ENCODE peak calls at places on chromosomes 5 and 9, in five cellular contexts. U is lower lobe of right lung; X is kidney epithelial cell; C is stimulated activated CD8-positive, alpha-beta memory T cell treated with anti-CD3 and anti-CD28 coated beads, Interleukin-2, amount 100 ng/mL, for 1 hour; S is SW480. J is an unnamed sample.

GRCh38 chr9:135086597-135087488 is 625 bp upstream of the OLFM1 start:
- DNase-seq in U (no peak), X (no peak), C (no peak), S (no peak), J (no peak)

GRCh38 chr9:77464591-77465125 is 183.5 kb downstream of the GNA14 start:
- DNase-seq in U (no peak), X (no peak), C (no peak), S (no peak), J (no peak)

GRCh38 chr9:14770592-14770991 is 48.1 kb upstream of the CER1 start:
- DNase-seq in U (no peak), X (no peak), C (no peak), S (no peak), J (no peak)

GRCh38 chr5:59485104-59485503 is 408.4 kb downstream of the PDE4D start:
- DNase-seq in U (no peak), X (no peak), C (no peak), S (no peak), J (no peak)

GRCh38 chr5:117473075-117473595 is 898.5 kb upstream of the SEMA6A start:
- DNase-seq in U (no peak), X (no peak), C (no peak), S (no peak), J (no peak)

GRCh38 chr9:38118862-38119435 is 49.9 kb upstream of the SHB start:
- DNase-seq in U (no peak), X (no peak), C (no peak), S (no peak), J (no peak)

GRCh38 chr9:107213561-107214028 is 69.5 kb upstream of the RAD23B start:
- DNase-seq in U (no peak), X (peak), C (peak), S (peak), J (no peak)

GRCh38 chr5:67051164-67051563 is 145.4 kb downstream of the CD180 start:
- DNase-seq in U (no peak), X (no peak), C (no peak), S (peak), J (no peak)

GRCh38 chr5:71782771-71783770 is 64.0 kb downstream of the CARTPT start:
- DNase-seq in U (peak), X (peak), C (no peak), S (peak), J (peak)

GRCh38 chr5:1707467-1707866 is 92.2 kb downstream of the MRPL36 start:
- DNase-seq in U (no peak), X (no peak), C (no peak), S (no peak), J (no peak)

GRCh38 chr5:32223972-32224608 is 50.0 kb upstream of the GOLPH3 start:
- DNase-seq in U (no peak), X (peak), C (no peak), S (peak), J (no peak)

GRCh38 chr9:16039103-16039987 is 486.5 kb downstream of the CCDC171 start:
- DNase-seq in U (no peak), X (no peak), C (no peak), S (no peak), J (no peak)

GRCh38 chr5:36530249-36530648 is 76.2 kb upstream of the SLC1A3 start:
- DNase-seq in U (no peak), X (no peak), C (no peak), S (no peak), J (no peak)

GRCh38 chr5:118984602-118985001 is 3.7 kb downstream of the DTWD2 start:
- DNase-seq in U (no peak), X (no peak), C (no peak), S (no peak), J (no peak)

GRCh38 chr5:149114403-149115312 is 26.6 kb upstream of the ABLIM3 start:
- DNase-seq in U (no peak), X (no peak), C (peak), S (peak), J (no peak)

GRCh38 chr9:116697887-116698286 is 10.8 kb downstream of the TRIM32 start:
- DNase-seq in U (no peak), X (no peak), C (no peak), S (no peak), J (peak)

GRCh38 chr5:93909356-93909755 is 168.0 kb upstream of the POU5F2 start:
- DNase-seq in U (no peak), X (no peak), C (no peak), S (no peak), J (no peak)

GRCh38 chr5:137304227-137304874 is 194.8 kb downstream of the SPOCK1 start:
- DNase-seq in U (no peak), X (no peak), C (no peak), S (no peak), J (peak)

GRCh38 chr9:33161011-33161588 is 6.0 kb downstream of the B4GALT1 start:
- DNase-seq in U (peak), X (peak), C (no peak), S (peak), J (peak)

GRCh38 chr9:4225291-4226119 is 74.4 kb downstream of the GLIS3 start:
- DNase-seq in U (no peak), X (peak), C (no peak), S (peak), J (no peak)

GRCh38 chr9:112041536-112042243 is 133.4 kb downstream of the SUSD1 start:
- DNase-seq in U (no peak), X (peak), C (no peak), S (peak), J (no peak)